ENCODE peak calls at places on chromosome 3, in seven cellular contexts. R, M, E, O, I, C and G are unnamed samples. For H3K4me1 and H3K27me3, the result is how much of the 10 kb centered on the place peaks cover.

GRCh38 chr3:179929091-179929529 is 107.6 kb downstream of the PEX5L start:
- DNase-seq in R (no peak), M (peak), E (peak), O (peak), I (peak), C (no peak), G (peak)

GRCh38 chr3:78855190-78855589 is 912.6 kb downstream of the ROBO1 start:
- DNase-seq in R (no peak), M (no peak), E (no peak), O (no peak), I (no peak), C (no peak), G (no peak)

GRCh38 chr3:132417695-132418520 is 606 bp downstream of the DNAJC13 start:
- DNase-seq in R (no peak), M (peak), E (peak), O (peak), I (peak), C (no peak), G (peak)

GRCh38 chr3:122091602-122092006 is 36.4 kb downstream of the CD86 start:
- DNase-seq in R (no peak), M (no peak), E (no peak), O (no peak), I (no peak), C (no peak), G (no peak)

GRCh38 chr3:131081224-131081623 is 54.5 kb downstream of the NEK11 start:
- DNase-seq in R (no peak), M (no peak), E (no peak), O (no peak), I (no peak), C (no peak), G (no peak)

GRCh38 chr3:194231840-194232832 is 96.2 kb downstream of the HES1 start:
- DNase-seq in R (no peak), M (peak), E (no peak), O (no peak), I (no peak), C (no peak), G (no peak)

GRCh38 chr3:111803123-111803593 is 55.9 kb upstream of the PHLDB2 start:
- DNase-seq in R (peak), M (peak), E (peak), O (no peak), I (peak), C (peak), G (no peak)

GRCh38 chr3:32593903-32594525 is 23.4 kb upstream of the DYNC1LI1 start:
- DNase-seq in R (no peak), M (peak), E (no peak), O (no peak), I (peak), C (no peak), G (no peak)

GRCh38 chr3:119125742-119126507 is 20.0 kb upstream of the TEX55 start:
- DNase-seq in R (no peak), M (no peak), E (no peak), O (no peak), I (no peak), C (no peak), G (no peak)

GRCh38 chr3:15409774-15410173 is 17.6 kb downstream of the METTL6 start:
- DNase-seq in R (no peak), M (no peak), E (no peak), O (no peak), I (no peak), C (no peak), G (no peak)

GRCh38 chr3:179000144-179000543 is 71.5 kb downstream of the ZMAT3 start:
- DNase-seq in R (no peak), M (peak), E (no peak), O (no peak), I (peak), C (no peak), G (no peak)

GRCh38 chr3:75192065-75192658 is 472.0 kb upstream of the FRG2C start:
- DNase-seq in R (no peak), M (peak), E (peak), O (peak), I (peak), C (no peak), G (peak)

GRCh38 chr3:190870125-190870524 is 7.6 kb upstream of the GMNC start:
- DNase-seq in R (no peak), M (no peak), E (no peak), O (no peak), I (peak), C (no peak), G (no peak)

GRCh38 chr3:8470801-8471200 is 30.8 kb upstream of the LMCD1 start:
- DNase-seq in R (no peak), M (no peak), E (no peak), O (no peak), I (no peak), C (no peak), G (no peak)

GRCh38 chr3:158105124-158105709 is 1.0 kb downstream of the SHOX2 start:
- DNase-seq in R (peak), M (no peak), E (no peak), O (no peak), I (peak), C (no peak), G (no peak)

DNA sequence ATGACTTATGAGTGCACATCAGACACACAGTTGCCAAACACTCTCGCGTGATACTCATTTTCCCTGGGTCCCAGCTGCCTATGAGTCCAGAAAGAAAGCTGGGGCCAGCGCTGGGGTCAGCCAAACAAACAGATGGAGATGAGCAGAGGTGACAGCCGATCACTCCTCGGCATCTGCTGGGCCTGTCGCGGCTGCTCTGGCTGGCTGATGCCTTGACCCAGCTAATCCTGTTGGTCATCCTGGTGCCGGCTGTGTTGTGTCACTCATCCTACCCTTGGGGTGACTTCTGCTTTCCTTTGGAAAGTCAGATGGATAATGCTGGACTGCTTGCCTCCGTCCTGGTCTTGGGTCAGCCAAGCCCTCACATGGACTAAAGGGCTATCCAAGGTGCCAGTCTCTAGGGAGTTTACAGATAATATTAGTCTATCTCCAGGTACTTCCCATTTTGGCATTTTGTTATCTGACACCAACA is 105.3 kb upstream of the PDZRN3 start:
- DNase-seq in R (peak), M (no peak), E (peak), O (no peak), I (no peak), C (peak), G (no peak)
- H3K4me1 ChIP-seq in R (under half), M (under half), E (under half), O (under half), I (under half), C (under half), G (under half)

GRCh38 chr3:72423643-72424042 is 424.6 kb downstream of the SHQ1 start:
- DNase-seq in R (no peak), M (no peak), E (no peak), O (no peak), I (no peak), C (no peak), G (no peak)

GRCh38 chr3:72427575-72427974 is 420.7 kb downstream of the SHQ1 start:
- DNase-seq in R (no peak), M (no peak), E (no peak), O (no peak), I (no peak), C (no peak), G (no peak)

GRCh38 chr3:72428803-72429202 is 419.4 kb downstream of the SHQ1 start:
- DNase-seq in R (no peak), M (no peak), E (no peak), O (no peak), I (no peak), C (no peak), G (no peak)

GRCh38 chr3:72429589-72430362 is 418.5 kb downstream of the SHQ1 start:
- DNase-seq in R (no peak), M (no peak), E (no peak), O (no peak), I (no peak), C (no peak), G (no peak)

GRCh38 chr3:72426618-72427397 is 421.4 kb downstream of the SHQ1 start:
- DNase-seq in R (no peak), M (no peak), E (no peak), O (no peak), I (no peak), C (no peak), G (no peak)
- H3K27me3 ChIP-seq in R (under half), M (under half), E (under half), O (under half), I (under half), C (under half), G (under half)

GRCh38 chr3:10283638-10284037 is 9.1 kb downstream of the GHRL start:
- DNase-seq in R (no peak), M (no peak), E (peak), O (no peak), I (no peak), C (no peak), G (no peak)
- H3K4me1 ChIP-seq in R (under half), M (under half), E (under half), O (under half), I (under half), C (under half), G (under half)

DNA sequence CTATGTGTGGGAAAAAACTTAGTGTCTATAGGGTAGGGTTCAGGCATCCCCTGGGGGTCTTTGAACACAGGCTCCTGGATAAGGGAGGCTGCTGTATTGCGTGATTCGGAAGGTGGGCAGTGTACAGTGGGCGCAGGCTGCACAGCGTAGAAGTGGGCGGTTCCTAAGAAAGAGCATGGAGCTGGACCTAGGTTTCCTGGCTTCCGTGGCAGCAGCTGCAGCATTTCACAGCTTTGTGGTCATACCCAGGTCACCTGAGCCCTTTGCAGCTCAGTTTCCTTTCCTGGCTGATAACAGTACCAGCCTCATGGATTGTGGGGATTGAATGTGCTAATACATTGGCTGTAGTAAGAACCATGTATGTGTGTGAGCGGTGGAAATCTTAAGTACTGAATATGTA is 22.2 kb downstream of the CFAP100 start:
- DNase-seq in R (no peak), M (no peak), E (peak), O (no peak), I (no peak), C (no peak), G (no peak)
- H3K27me3 ChIP-seq in R (under half), M (under half), E (half or more), O (under half), I (half or more), C (under half), G (under half)

GRCh38 chr3:39144095-39144747 is 9.2 kb downstream of the CSRNP1 start:
- DNase-seq in R (no peak), M (peak), E (no peak), O (no peak), I (no peak), C (no peak), G (peak)
- H3K4me1 ChIP-seq in R (under half), M (half or more), E (half or more), O (under half), I (under half), C (half or more), G (under half)

DNA sequence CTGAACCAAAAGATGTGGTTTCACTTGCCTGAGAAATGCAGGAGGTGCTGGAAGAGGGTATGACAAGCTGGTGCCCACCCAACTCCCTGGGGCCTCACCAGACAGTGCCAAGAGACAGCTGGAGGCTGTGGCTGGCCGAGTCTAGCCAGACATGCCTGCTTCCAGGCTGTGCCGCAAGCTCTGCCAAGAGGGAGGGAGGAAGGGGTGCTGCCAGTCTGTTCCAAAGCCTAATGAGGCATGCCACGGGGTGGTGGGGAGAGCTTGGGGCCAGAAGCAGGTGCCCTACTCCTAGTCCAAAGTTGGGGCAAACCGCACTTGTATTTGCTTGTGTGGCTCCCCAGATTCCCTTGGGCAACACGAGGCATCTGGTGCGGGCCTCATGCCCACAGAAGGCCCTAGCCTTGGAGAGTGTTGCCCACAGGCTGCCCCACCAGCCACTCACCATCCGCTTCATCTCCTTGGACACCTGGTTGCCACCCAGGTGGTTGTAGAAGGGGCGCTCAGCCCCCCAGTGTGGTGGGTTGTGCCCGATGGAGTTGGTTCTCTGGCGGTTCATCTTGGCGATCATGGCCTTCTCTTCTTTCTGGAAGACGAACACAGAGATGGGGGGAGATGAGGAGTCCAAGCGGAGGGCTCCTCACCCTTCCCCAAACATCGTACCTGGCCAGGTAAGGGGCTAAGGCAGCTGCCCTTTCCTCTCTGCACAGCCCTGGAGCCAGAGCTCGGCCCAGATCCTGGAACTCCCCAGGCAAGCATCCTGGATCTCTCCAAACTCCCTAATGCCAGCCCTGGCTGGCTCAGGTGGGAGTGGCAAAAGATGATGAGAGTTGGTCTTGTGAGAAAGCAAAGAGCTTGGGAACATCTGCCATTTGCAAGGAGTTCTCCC is 123.4 kb downstream of the SEC22A start:
- DNase-seq in R (no peak), M (no peak), E (no peak), O (no peak), I (no peak), C (no peak), G (no peak)
- H3K27me3 ChIP-seq in R (under half), M (half or more), E (under half), O (under half), I (half or more), C (under half), G (under half)

GRCh38 chr3:53231532-53232511 is 24.0 kb downstream of the TKT start:
- DNase-seq in R (no peak), M (no peak), E (no peak), O (no peak), I (no peak), C (no peak), G (no peak)
- H3K4me1 ChIP-seq in R (under half), M (under half), E (under half), O (under half), I (under half), C (under half), G (under half)

GRCh38 chr3:59438492-59438891 is 388.7 kb upstream of the CFAP20DC start:
- DNase-seq in R (no peak), M (no peak), E (no peak), O (no peak), I (no peak), C (no peak), G (no peak)
- H3K27me3 ChIP-seq in R (under half), M (under half), E (under half), O (under half), I (under half), C (under half), G (under half)

DNA sequence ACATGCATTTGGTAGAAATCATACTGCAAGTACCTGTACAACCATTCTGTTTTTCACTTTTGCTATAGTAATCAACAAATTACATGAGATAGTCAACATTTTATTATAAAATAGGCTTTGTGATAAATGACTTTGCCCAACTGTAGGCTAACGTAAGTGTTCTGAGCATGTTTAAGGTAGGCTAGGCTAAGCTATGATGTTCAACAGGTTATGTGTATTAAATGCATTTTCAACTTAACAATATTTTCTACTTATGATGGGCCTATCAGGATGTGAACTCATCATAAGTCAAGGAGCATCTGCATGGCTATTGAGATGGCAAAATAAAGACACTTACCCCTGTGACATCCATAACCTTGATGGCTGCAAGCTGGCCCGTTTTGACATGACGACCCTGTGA is 201.3 kb upstream of the SLC2A2 start:
- DNase-seq in R (no peak), M (no peak), E (no peak), O (no peak), I (no peak), C (no peak), G (no peak)
- H3K4me1 ChIP-seq in R (under half), M (under half), E (under half), O (under half), I (under half), C (under half), G (under half)